ENCODE peak calls at places on chromosomes 5 and 9, in four cellular contexts. One of them, this sample, is unnamed.

GRCh38 chr5:32981061-32981460 is 269.9 kb downstream of the NPR3 start:
- DNase-seq in ovary: no peak
- DNase-seq in Peyer's patch: no peak
- DNase-seq in heart left ventricle: no peak
- DNase-seq in this sample: no peak

GRCh38 chr9:21616082-21616778 is 134.1 kb upstream of the IFNE start:
- DNase-seq in ovary: no peak
- DNase-seq in Peyer's patch: no peak
- DNase-seq in heart left ventricle: no peak
- DNase-seq in this sample: no peak

GRCh38 chr5:103674321-103674720 is 111.7 kb upstream of the NUDT12 start:
- DNase-seq in ovary: no peak
- DNase-seq in Peyer's patch: no peak
- DNase-seq in heart left ventricle: no peak
- DNase-seq in this sample: no peak

GRCh38 chr9:122374885-122375420 is 4.1 kb downstream of the PTGS1 start:
- DNase-seq in ovary: peak; percentile 87
- DNase-seq in Peyer's patch: no peak
- DNase-seq in heart left ventricle: peak; percentile 88
- DNase-seq in this sample: no peak

GRCh38 chr5:89313804-89314588 is 431.0 kb upstream of the MEF2C start:
- DNase-seq in ovary: no peak
- DNase-seq in Peyer's patch: no peak
- DNase-seq in heart left ventricle: no peak
- DNase-seq in this sample: peak; percentile 12

GRCh38 chr9:3243676-3244075 is 282.1 kb downstream of the RFX3 start:
- DNase-seq in ovary: no peak
- DNase-seq in Peyer's patch: no peak
- DNase-seq in heart left ventricle: no peak
- DNase-seq in this sample: no peak

GRCh38 chr9:124110307-124110915 is 98.8 kb downstream of the LHX2 start:
- DNase-seq in ovary: peak; percentile 66
- DNase-seq in Peyer's patch: peak; percentile 17
- DNase-seq in heart left ventricle: peak; percentile 55
- DNase-seq in this sample: peak; percentile 78

GRCh38 chr5:40631236-40631635 is 48.5 kb upstream of the PTGER4 start:
- DNase-seq in ovary: no peak
- DNase-seq in Peyer's patch: no peak
- DNase-seq in heart left ventricle: no peak
- DNase-seq in this sample: no peak

GRCh38 chr9:21402387-21403247 is 6.3 kb upstream of the IFNA8 start:
- DNase-seq in ovary: no peak
- DNase-seq in Peyer's patch: no peak
- DNase-seq in heart left ventricle: no peak
- DNase-seq in this sample: no peak

GRCh38 chr5:80961376-80962281 is 1.5 kb downstream of the RASGRF2 start:
- DNase-seq in ovary: no peak
- DNase-seq in Peyer's patch: no peak
- DNase-seq in heart left ventricle: no peak
- DNase-seq in this sample: no peak

GRCh38 chr9:12699529-12699928 is 6.3 kb downstream of the TYRP1 start:
- DNase-seq in ovary: no peak
- DNase-seq in Peyer's patch: no peak
- DNase-seq in heart left ventricle: no peak
- DNase-seq in this sample: no peak

GRCh38 chr9:134575817-134576176 is 65.8 kb upstream of the COL5A1 start:
- DNase-seq in ovary: no peak
- DNase-seq in Peyer's patch: no peak
- DNase-seq in heart left ventricle: no peak
- DNase-seq in this sample: no peak

GRCh38 chr5:36535837-36536236 is 70.6 kb upstream of the SLC1A3 start:
- DNase-seq in ovary: no peak
- DNase-seq in Peyer's patch: no peak
- DNase-seq in heart left ventricle: no peak
- DNase-seq in this sample: no peak

GRCh38 chr5:90263102-90263501 is 146.5 kb downstream of the CETN3 start:
- DNase-seq in ovary: no peak
- DNase-seq in Peyer's patch: no peak
- DNase-seq in heart left ventricle: no peak
- DNase-seq in this sample: no peak

GRCh38 chr5:96410013-96410412 is 23.0 kb downstream of the PCSK1 start:
- DNase-seq in ovary: no peak
- DNase-seq in Peyer's patch: no peak
- DNase-seq in heart left ventricle: no peak
- DNase-seq in this sample: no peak

GRCh38 chr5:42974546-42974945 is 65.6 kb downstream of the ANXA2R start:
- DNase-seq in ovary: no peak
- DNase-seq in Peyer's patch: no peak
- DNase-seq in heart left ventricle: no peak
- DNase-seq in this sample: no peak

GRCh38 chr5:81856948-81857928 is 106.3 kb upstream of the SSBP2 start:
- DNase-seq in ovary: peak; percentile 45
- DNase-seq in Peyer's patch: no peak
- DNase-seq in heart left ventricle: peak; percentile 88
- DNase-seq in this sample: no peak

GRCh38 chr9:108083160-108083559 is 593.6 kb upstream of the KLF4 start:
- DNase-seq in ovary: no peak
- DNase-seq in Peyer's patch: no peak
- DNase-seq in heart left ventricle: no peak
- DNase-seq in this sample: no peak

GRCh38 chr5:154646841-154647759 is 108.1 kb upstream of the LARP1 start:
- DNase-seq in ovary: peak; percentile 47
- DNase-seq in Peyer's patch: peak; percentile 22
- DNase-seq in heart left ventricle: peak; percentile 75
- DNase-seq in this sample: no peak

GRCh38 chr5:35129921-35130485 is 82.3 kb upstream of the AGXT2 start:
- DNase-seq in ovary: no peak
- DNase-seq in Peyer's patch: no peak
- DNase-seq in heart left ventricle: no peak
- DNase-seq in this sample: peak; percentile 52

GRCh38 chr9:82553654-82554366 is 509.1 kb downstream of the RASEF start:
- DNase-seq in ovary: no peak
- DNase-seq in Peyer's patch: no peak
- DNase-seq in heart left ventricle: no peak
- DNase-seq in this sample: peak; percentile 16

GRCh38 chr9:117782931-117783788 is 79.0 kb downstream of the TLR4 start:
- DNase-seq in ovary: peak; percentile 69
- DNase-seq in Peyer's patch: peak; percentile 67
- DNase-seq in heart left ventricle: peak; percentile 70
- DNase-seq in this sample: peak; percentile 56

GRCh38 chr5:156838966-156839365 is 11.1 kb upstream of the PPP1R2B start:
- DNase-seq in ovary: no peak
- DNase-seq in Peyer's patch: no peak
- DNase-seq in heart left ventricle: no peak
- DNase-seq in this sample: no peak

GRCh38 chr5:177440211-177440989 is 6.2 kb upstream of the PRR7 start:
- DNase-seq in ovary: no peak
- DNase-seq in Peyer's patch: no peak
- DNase-seq in heart left ventricle: no peak
- DNase-seq in this sample: no peak

GRCh38 chr5:176736271-176736965 is 73.9 kb upstream of the UNC5A start:
- DNase-seq in ovary: peak; percentile 3
- DNase-seq in Peyer's patch: no peak
- DNase-seq in heart left ventricle: peak; percentile 22
- DNase-seq in this sample: no peak

GRCh38 chr9:95305770-95306492 is 11.6 kb downstream of the FANCC start:
- DNase-seq in ovary: no peak
- DNase-seq in Peyer's patch: no peak
- DNase-seq in heart left ventricle: no peak
- DNase-seq in this sample: no peak

GRCh38 chr9:35516481-35516880 is 26.6 kb downstream of the RUSC2 start:
- DNase-seq in ovary: no peak
- DNase-seq in Peyer's patch: no peak
- DNase-seq in heart left ventricle: no peak
- DNase-seq in this sample: no peak

GRCh38 chr5:58116346-58116745 is 343.5 kb downstream of the PLK2 start:
- DNase-seq in ovary: no peak
- DNase-seq in Peyer's patch: no peak
- DNase-seq in heart left ventricle: no peak
- DNase-seq in this sample: no peak

DNA sequence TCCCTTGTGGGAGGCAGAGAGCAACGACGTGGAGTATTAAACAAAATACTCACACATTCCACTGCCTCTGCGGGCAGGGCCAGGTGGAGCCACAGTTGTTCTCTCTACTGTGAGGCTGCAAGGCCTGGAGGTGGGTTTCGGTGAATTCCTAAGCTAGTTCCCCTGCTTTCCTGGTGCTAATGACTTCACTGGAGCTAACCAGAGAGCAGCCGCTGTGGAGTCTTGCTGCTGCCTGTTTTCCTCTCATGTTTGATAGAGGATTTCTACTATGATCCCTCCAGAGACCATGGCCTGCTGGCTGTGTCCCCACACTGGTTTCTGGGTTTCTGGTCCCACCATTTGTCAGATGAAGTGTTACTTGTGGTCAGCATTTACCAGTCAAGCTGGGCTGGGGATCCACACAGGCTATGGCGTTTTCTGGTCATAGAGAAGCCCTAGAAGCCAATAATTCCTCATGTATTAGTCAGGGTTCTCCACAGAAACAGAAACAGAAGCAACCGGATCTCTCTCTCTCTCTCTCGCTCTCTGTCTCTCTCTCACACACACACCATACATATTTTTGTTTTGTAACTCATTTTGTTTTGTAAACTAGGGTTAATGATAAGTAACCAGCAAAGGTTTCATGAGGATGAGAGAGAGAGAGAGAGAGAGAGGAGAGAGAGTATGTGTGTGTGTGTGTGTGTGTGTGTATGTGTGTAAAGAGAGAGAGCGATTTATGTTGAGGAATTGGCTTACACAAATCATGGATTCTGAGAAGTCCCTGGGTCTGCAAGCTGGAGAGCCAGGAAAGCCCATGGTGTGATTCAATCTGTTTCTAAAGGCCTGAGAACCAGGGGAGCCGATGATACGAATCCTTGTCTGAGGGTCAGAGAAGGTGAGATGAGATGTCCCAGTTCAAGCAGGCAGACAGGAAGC is 403.0 kb downstream of the GADD45G start:
- DNase-seq in ovary: no peak
- DNase-seq in Peyer's patch: no peak
- DNase-seq in heart left ventricle: no peak
- DNase-seq in this sample: peak; percentile 40
- TF ChIP-seq POLR2A in ovary: no peak
- TF ChIP-seq POLR2A in Peyer's patch: no peak
- TF ChIP-seq POLR2A in heart left ventricle: no peak
- TF ChIP-seq POLR2A in this sample: no peak

DNA sequence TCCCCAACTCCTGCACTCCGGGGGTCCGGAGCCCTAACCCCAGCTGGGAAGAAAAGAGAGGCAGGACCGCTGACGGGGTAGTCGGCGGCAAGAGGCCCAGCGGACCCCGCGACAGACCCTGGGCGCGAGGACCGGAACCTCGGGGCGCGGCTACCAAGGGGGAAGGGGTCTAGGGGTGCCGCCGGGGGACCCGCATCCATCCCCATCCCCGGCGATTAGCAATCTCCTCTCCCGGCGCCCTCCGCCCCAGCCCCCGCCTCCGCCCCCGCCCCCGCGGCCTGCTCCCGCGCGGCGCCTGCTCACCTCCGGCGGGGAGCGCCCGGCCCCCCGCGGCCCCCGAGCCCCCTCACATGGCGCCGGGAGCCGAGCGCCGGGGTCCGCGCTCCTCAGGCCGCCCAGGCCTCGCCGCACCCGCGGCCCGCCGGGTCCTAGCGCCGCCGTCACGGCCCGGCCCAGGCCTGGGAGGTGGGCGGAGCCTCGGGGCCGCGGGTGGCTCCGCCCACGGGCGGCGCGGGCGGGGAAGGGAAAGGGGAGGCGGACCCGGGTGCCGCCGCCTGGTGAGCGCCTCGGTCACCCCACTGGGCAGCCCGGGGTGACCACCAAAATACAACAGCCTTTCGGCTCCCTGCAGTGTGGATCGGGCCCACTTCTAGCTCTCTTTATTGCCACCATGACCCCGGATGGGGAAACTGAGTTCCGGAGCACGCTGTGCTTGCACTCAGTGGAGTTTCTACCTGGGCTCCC is at the start of gene ST6GALNAC6:
- DNase-seq in ovary: peak; percentile 87
- DNase-seq in Peyer's patch: peak; percentile 70
- DNase-seq in heart left ventricle: peak; percentile 91
- DNase-seq in this sample: peak; percentile 96
- TF ChIP-seq POLR2A in ovary: peak; percentile 55
- TF ChIP-seq POLR2A in Peyer's patch: no peak
- TF ChIP-seq POLR2A in heart left ventricle: no peak
- TF ChIP-seq POLR2A in this sample: peak; percentile 54

GRCh38 chr9:137253717-137254623 is 1.2 kb upstream of the NELFB start:
- DNase-seq in ovary: no peak
- DNase-seq in Peyer's patch: no peak
- DNase-seq in heart left ventricle: peak; percentile 62
- DNase-seq in this sample: no peak

GRCh38 chr9:137255448-137256114 is 454 bp downstream of the NELFB start:
- DNase-seq in ovary: no peak
- DNase-seq in Peyer's patch: peak; percentile 39
- DNase-seq in heart left ventricle: no peak
- DNase-seq in this sample: peak; percentile 92

GRCh38 chr9:137256362-137256761 is 1.2 kb downstream of the NELFB start:
- DNase-seq in ovary: no peak
- DNase-seq in Peyer's patch: no peak
- DNase-seq in heart left ventricle: peak; percentile 59
- DNase-seq in this sample: no peak

GRCh38 chr9:137256839-137257238 is 1.7 kb downstream of the NELFB start:
- DNase-seq in ovary: no peak
- DNase-seq in Peyer's patch: no peak
- DNase-seq in heart left ventricle: peak; percentile 44
- DNase-seq in this sample: no peak

DNA sequence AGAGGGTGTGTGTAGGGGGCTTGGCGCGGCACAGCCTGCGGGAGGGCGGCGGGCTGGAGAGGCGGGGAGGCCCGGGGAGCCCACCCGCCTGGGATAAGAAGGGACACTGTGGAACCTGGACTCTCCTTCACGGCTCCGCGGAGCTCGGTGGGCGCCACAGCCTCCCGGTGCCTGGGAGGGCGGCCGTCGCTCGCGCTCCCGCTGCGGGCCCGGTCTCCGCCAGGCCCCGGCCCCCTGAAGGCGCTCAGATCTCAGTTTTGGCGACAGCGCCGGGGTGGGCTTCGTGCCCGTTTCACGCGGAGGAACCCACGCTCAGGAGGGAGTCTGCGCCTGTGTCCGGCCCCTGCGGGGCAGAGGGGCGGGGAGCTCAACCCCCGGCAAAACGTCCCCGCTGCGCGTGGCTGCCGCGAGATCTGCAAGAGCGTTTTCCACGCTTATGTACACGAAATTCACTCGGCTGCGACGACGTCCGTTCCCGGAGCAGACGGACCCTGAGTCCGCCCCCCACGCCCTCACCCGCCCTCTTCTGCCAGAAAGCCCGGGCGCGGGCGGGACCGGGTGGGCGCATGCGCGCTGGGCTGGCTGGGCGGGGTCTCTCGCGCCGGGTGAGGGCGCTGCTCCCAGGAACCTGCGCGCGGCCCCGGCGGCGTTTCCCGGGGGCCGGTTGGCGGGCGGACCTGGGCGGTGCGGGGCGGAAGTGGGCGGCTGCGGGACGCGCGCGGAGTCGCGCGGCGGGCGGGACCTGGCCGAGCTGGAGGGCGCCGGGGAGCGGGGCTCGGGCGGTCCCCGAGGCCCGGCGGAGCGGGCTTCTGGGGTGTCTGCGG is at the start of gene NELFB:
- DNase-seq in ovary: peak; percentile 97
- DNase-seq in Peyer's patch: peak; percentile 91
- DNase-seq in heart left ventricle: peak; percentile 98
- DNase-seq in this sample: peak; percentile 100
- TF ChIP-seq POLR2A in ovary: peak; percentile 32
- TF ChIP-seq POLR2A in Peyer's patch: peak; percentile 94
- TF ChIP-seq POLR2A in heart left ventricle: no peak
- TF ChIP-seq POLR2A in this sample: peak; percentile 96

GRCh38 chr5:137888875-137889759 is at the start of gene PKD2L2:
- DNase-seq in ovary: peak; percentile 91
- DNase-seq in Peyer's patch: peak; percentile 80
- DNase-seq in heart left ventricle: peak; percentile 94
- DNase-seq in this sample: peak; percentile 67
- TF ChIP-seq POLR2A in ovary: peak; percentile 39
- TF ChIP-seq POLR2A in Peyer's patch: peak; percentile 27
- TF ChIP-seq POLR2A in heart left ventricle: peak; percentile 44
- TF ChIP-seq POLR2A in this sample: peak; percentile 88

This sample was measured in H54.